ENCODE peak calls at places on chromosomes 12 and 14, in four cellular contexts. One of them, this sample, is unnamed.
A peak's percentile ranks its signal among the peaks of the same experiment; 100 is the strongest.

GRCh38 chr14:24098927-24099813 is 5.1 kb downstream of the PCK2 start:
- DNase-seq in K562: no peak
- DNase-seq in GM12878: no peak
- DNase-seq in HepG2: no peak
- DNase-seq in this sample: no peak

GRCh38 chr12:79692860-79693605 is 2.3 kb upstream of the PAWR start:
- DNase-seq in K562: no peak
- DNase-seq in GM12878: no peak
- DNase-seq in HepG2: no peak
- DNase-seq in this sample: no peak

GRCh38 chr12:68435816-68436215 is 103.7 kb upstream of the MDM1 start:
- DNase-seq in K562: no peak
- DNase-seq in GM12878: no peak
- DNase-seq in HepG2: no peak
- DNase-seq in this sample: no peak

GRCh38 chr14:95236221-95236620 is 78.9 kb upstream of the DICER1 start:
- DNase-seq in K562: no peak
- DNase-seq in GM12878: no peak
- DNase-seq in HepG2: no peak
- DNase-seq in this sample: no peak

GRCh38 chr12:57001448-57001906 is 4.9 kb downstream of the ZBTB39 start:
- DNase-seq in K562: peak; percentile 83
- DNase-seq in GM12878: no peak
- DNase-seq in HepG2: peak; percentile 87
- DNase-seq in this sample: peak; percentile 91

GRCh38 chr12:67155863-67156262 is 113.3 kb upstream of the CAND1 start:
- DNase-seq in K562: no peak
- DNase-seq in GM12878: no peak
- DNase-seq in HepG2: no peak
- DNase-seq in this sample: no peak

GRCh38 chr14:22230517-22230916 is 358.5 kb downstream of the DAD1 start:
- DNase-seq in K562: no peak
- DNase-seq in GM12878: no peak
- DNase-seq in HepG2: no peak
- DNase-seq in this sample: no peak

GRCh38 chr12:46389130-46389616 is 16.6 kb upstream of the SLC38A2 start:
- DNase-seq in K562: no peak
- DNase-seq in GM12878: no peak
- DNase-seq in HepG2: no peak
- DNase-seq in this sample: no peak

GRCh38 chr12:63895841-63896240 is 51.3 kb downstream of the SRGAP1 start:
- DNase-seq in K562: no peak
- DNase-seq in GM12878: no peak
- DNase-seq in HepG2: no peak
- DNase-seq in this sample: no peak

GRCh38 chr14:21039585-21040369 is 2.4 kb upstream of the RNASE7 start:
- DNase-seq in K562: no peak
- DNase-seq in GM12878: no peak
- DNase-seq in HepG2: peak; percentile 85
- DNase-seq in this sample: peak; percentile 90

GRCh38 chr12:65756956-65757511 is 67.2 kb upstream of the HMGA2 start:
- DNase-seq in K562: no peak
- DNase-seq in GM12878: peak; percentile 87
- DNase-seq in HepG2: no peak
- DNase-seq in this sample: no peak

GRCh38 chr12:124568431-124569374 is 1.3 kb upstream of the NCOR2 start:
- DNase-seq in K562: peak; percentile 44
- DNase-seq in GM12878: peak; percentile 53
- DNase-seq in HepG2: no peak
- DNase-seq in this sample: peak; percentile 71

GRCh38 chr12:27901959-27902358 is 70.6 kb downstream of the PTHLH start:
- DNase-seq in K562: no peak
- DNase-seq in GM12878: no peak
- DNase-seq in HepG2: no peak
- DNase-seq in this sample: no peak

GRCh38 chr12:121719926-121720414 is 7.4 kb downstream of the TMEM120B start:
- DNase-seq in K562: no peak
- DNase-seq in GM12878: no peak
- DNase-seq in HepG2: no peak
- DNase-seq in this sample: no peak

GRCh38 chr12:71756054-71756675 is 1.5 kb downstream of the RAB21 start:
- DNase-seq in K562: no peak
- DNase-seq in GM12878: no peak
- DNase-seq in HepG2: no peak
- DNase-seq in this sample: no peak

GRCh38 chr12:56661560-56661959 is 15.8 kb upstream of the ATP5F1B start:
- DNase-seq in K562: no peak
- DNase-seq in GM12878: no peak
- DNase-seq in HepG2: no peak
- DNase-seq in this sample: no peak

GRCh38 chr12:47080725-47081502 is 1.2 kb upstream of the AMIGO2 start:
- DNase-seq in K562: peak; percentile 22
- DNase-seq in GM12878: no peak
- DNase-seq in HepG2: no peak
- DNase-seq in this sample: peak; percentile 53

GRCh38 chr12:69468237-69469026 is 1.8 kb upstream of the FRS2 start:
- DNase-seq in K562: peak; percentile 21
- DNase-seq in GM12878: no peak
- DNase-seq in HepG2: no peak
- DNase-seq in this sample: peak; percentile 28

GRCh38 chr14:101496779-101497420 is 64.4 kb upstream of the DIO3 start:
- DNase-seq in K562: no peak
- DNase-seq in GM12878: no peak
- DNase-seq in HepG2: no peak
- DNase-seq in this sample: no peak

GRCh38 chr12:42166501-42166900 is 21.8 kb upstream of the GXYLT1 start:
- DNase-seq in K562: no peak
- DNase-seq in GM12878: no peak
- DNase-seq in HepG2: no peak
- DNase-seq in this sample: no peak

GRCh38 chr14:59265808-59266207 is 77.3 kb downstream of the DAAM1 start:
- DNase-seq in K562: no peak
- DNase-seq in GM12878: no peak
- DNase-seq in HepG2: no peak
- DNase-seq in this sample: no peak

GRCh38 chr12:53795927-53796326 is 44.1 kb upstream of the CISTR start:
- DNase-seq in K562: no peak
- DNase-seq in GM12878: no peak
- DNase-seq in HepG2: no peak
- DNase-seq in this sample: no peak

GRCh38 chr12:53803194-53803593 is 51.4 kb upstream of the CISTR start:
- DNase-seq in K562: no peak
- DNase-seq in GM12878: no peak
- DNase-seq in HepG2: no peak
- DNase-seq in this sample: no peak

GRCh38 chr12:53803703-53804102 is 51.9 kb upstream of the CISTR start:
- DNase-seq in K562: no peak
- DNase-seq in GM12878: no peak
- DNase-seq in HepG2: no peak
- DNase-seq in this sample: peak; percentile 31

GRCh38 chr12:53793221-53793620 is 41.4 kb upstream of the CISTR start:
- DNase-seq in K562: no peak
- DNase-seq in GM12878: no peak
- DNase-seq in HepG2: no peak
- DNase-seq in this sample: no peak

GRCh38 chr12:53798575-53798974 is 46.8 kb upstream of the CISTR start:
- DNase-seq in K562: no peak
- DNase-seq in GM12878: no peak
- DNase-seq in HepG2: peak; percentile 97
- DNase-seq in this sample: no peak
- TF ChIP-seq EZH2 in K562: no peak
- TF ChIP-seq EZH2 in GM12878: no peak
- TF ChIP-seq EZH2 in HepG2: no peak
- TF ChIP-seq EZH2 in this sample: no peak

GRCh38 chr12:20472089-20472488 is 103.8 kb downstream of the PDE3A start:
- DNase-seq in K562: no peak
- DNase-seq in GM12878: no peak
- DNase-seq in HepG2: no peak
- DNase-seq in this sample: no peak
- TF ChIP-seq JUNB in K562: no peak
- TF ChIP-seq JUNB in GM12878: no peak
- TF ChIP-seq JUNB in HepG2: no peak
- TF ChIP-seq JUNB in this sample: no peak

GRCh38 chr14:92322516-92322915 is 449 bp upstream of the SLC24A4 start:
- DNase-seq in K562: no peak
- DNase-seq in GM12878: no peak
- DNase-seq in HepG2: no peak
- DNase-seq in this sample: peak; percentile 61

GRCh38 chr14:92323031-92323915 is at the start of gene SLC24A4:
- DNase-seq in K562: no peak
- DNase-seq in GM12878: no peak
- DNase-seq in HepG2: no peak
- DNase-seq in this sample: peak; percentile 69

GRCh38 chr14:92325835-92326234 is 2.9 kb downstream of the SLC24A4 start:
- DNase-seq in K562: no peak
- DNase-seq in GM12878: no peak
- DNase-seq in HepG2: no peak
- DNase-seq in this sample: no peak

GRCh38 chr14:92323916-92324818 is 1.2 kb downstream of the SLC24A4 start:
- DNase-seq in K562: no peak
- DNase-seq in GM12878: no peak
- DNase-seq in HepG2: no peak
- DNase-seq in this sample: peak; percentile 50

DNA sequence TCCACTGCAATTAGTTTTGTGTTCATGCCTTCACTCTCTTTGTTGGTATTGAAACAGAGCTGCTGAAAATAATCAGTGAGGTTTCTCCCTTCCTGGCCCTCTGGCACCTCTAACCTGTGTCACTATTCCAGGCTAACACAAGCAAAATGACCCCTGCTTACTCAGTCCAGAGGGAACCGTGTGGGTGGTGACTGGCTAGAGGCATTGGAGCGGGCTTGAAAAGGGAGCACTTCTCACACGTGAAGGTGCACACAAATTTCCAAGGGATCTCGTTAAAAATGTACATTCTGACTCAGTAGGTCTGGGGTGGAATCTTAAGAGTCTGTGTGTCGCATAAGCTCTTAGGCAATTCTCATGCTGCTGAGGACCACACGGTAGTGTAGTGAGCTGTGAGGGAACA is 1.3 kb upstream of the SLC24A4 start:
- DNase-seq in K562: no peak
- DNase-seq in GM12878: no peak
- DNase-seq in HepG2: no peak
- DNase-seq in this sample: no peak
- TF ChIP-seq EZH2 in K562: no peak
- TF ChIP-seq EZH2 in GM12878: no peak
- TF ChIP-seq EZH2 in HepG2: no peak
- TF ChIP-seq EZH2 in this sample: no peak

GRCh38 chr14:105203701-105204100 is 22.6 kb upstream of the NUDT14 start:
- DNase-seq in K562: no peak
- DNase-seq in GM12878: no peak
- DNase-seq in HepG2: no peak
- DNase-seq in this sample: no peak

GRCh38 chr14:105204931-105205717 is 24.0 kb upstream of the NUDT14 start:
- DNase-seq in K562: no peak
- DNase-seq in GM12878: no peak
- DNase-seq in HepG2: no peak
- DNase-seq in this sample: no peak

GRCh38 chr14:105205718-105206208 is 24.7 kb upstream of the NUDT14 start:
- DNase-seq in K562: no peak
- DNase-seq in GM12878: no peak
- DNase-seq in HepG2: no peak
- DNase-seq in this sample: no peak

GRCh38 chr14:105203057-105203494 is 22.0 kb upstream of the NUDT14 start:
- DNase-seq in K562: peak; percentile 71
- DNase-seq in GM12878: no peak
- DNase-seq in HepG2: no peak
- DNase-seq in this sample: peak; percentile 82

DNA sequence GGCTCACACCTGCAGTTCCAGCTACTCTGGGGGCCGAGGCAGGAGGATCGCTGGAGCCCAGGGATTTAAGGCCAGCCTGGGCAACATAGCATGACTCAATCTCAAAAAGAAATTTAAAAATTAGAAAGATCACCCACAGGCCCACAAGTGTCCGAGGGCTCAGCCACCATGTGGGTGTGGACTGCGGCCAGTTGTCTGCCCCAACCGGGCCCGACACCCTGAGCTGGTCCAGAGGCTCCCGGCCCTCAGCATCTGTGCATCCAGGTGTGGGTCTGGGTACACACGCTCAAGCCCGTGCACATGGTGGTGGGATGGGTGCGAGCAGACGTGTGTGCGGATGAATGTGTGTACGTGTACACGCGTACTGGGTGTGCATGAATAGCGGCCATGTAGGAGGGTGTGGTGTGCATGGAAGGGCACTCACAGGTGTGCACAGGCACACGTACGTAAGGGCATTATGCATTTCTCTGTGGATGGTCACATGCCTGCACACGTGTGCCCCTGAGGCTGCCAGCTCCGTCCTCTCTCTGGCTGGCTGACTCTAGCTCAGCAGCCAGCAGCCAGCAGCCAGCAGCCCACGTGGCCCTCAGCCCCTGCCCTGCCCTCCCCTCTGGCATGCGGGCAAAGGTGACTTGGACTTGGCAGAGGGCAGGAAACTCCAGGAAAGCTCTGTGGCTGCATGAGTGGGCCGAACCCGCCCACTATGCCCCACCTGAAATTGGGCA is 23.3 kb upstream of the NUDT14 start:
- DNase-seq in K562: no peak
- DNase-seq in GM12878: no peak
- DNase-seq in HepG2: no peak
- DNase-seq in this sample: no peak
- TF ChIP-seq JUNB in K562: no peak
- TF ChIP-seq JUNB in GM12878: no peak
- TF ChIP-seq JUNB in HepG2: no peak
- TF ChIP-seq JUNB in this sample: no peak

GRCh38 chr12:117360222-117360550 is 1.2 kb downstream of the NOS1 start:
- DNase-seq in K562: no peak
- DNase-seq in GM12878: no peak
- DNase-seq in HepG2: no peak
- DNase-seq in this sample: peak; percentile 51

GRCh38 chr12:117361905-117362304 is 479 bp upstream of the NOS1 start:
- DNase-seq in K562: no peak
- DNase-seq in GM12878: no peak
- DNase-seq in HepG2: no peak
- DNase-seq in this sample: peak; percentile 37

GRCh38 chr12:117359029-117359845 is 2.2 kb downstream of the NOS1 start:
- DNase-seq in K562: no peak
- DNase-seq in GM12878: no peak
- DNase-seq in HepG2: no peak
- DNase-seq in this sample: peak; percentile 21

GRCh38 chr12:117361312-117361670 is at the start of gene NOS1:
- DNase-seq in K562: no peak
- DNase-seq in GM12878: no peak
- DNase-seq in HepG2: no peak
- DNase-seq in this sample: peak; percentile 70

GRCh38 chr12:117360551-117361311 is 695 bp downstream of the NOS1 start:
- DNase-seq in K562: no peak
- DNase-seq in GM12878: no peak
- DNase-seq in HepG2: no peak
- DNase-seq in this sample: peak; percentile 70
- TF ChIP-seq EZH2 in K562: no peak
- TF ChIP-seq EZH2 in GM12878: no peak
- TF ChIP-seq EZH2 in HepG2: no peak
- TF ChIP-seq EZH2 in this sample: peak; percentile 73

This sample was measured in GM23338.